ENCODE peak calls at places on chromosomes 2 and 18, in six cellular contexts. K, B, L, C, E and A are unnamed samples.

GRCh38 chr18:54140641-54141040 is 83.8 kb downstream of the MBD2 start:
- DNase-seq in B (peak; percentile 45), E (no peak), L (no peak), C (no peak), K (no peak), A (no peak)

GRCh38 chr2:36502081-36502480 is 95.9 kb downstream of the FEZ2 start:
- DNase-seq in C (no peak), L (no peak), B (no peak), K (no peak), E (no peak), A (no peak)

GRCh38 chr2:128513416-128514283 is 195.0 kb upstream of the HS6ST1 start:
- DNase-seq in K (no peak), E (no peak), C (no peak), L (no peak), B (no peak), A (no peak)

GRCh38 chr2:200373973-200374416 is 67.5 kb downstream of the SPATS2L start:
- DNase-seq in L (no peak), C (no peak), B (no peak), E (peak; percentile 8), K (peak; percentile 66), A (peak; percentile 63)

GRCh38 chr2:234444888-234445287 is 52.0 kb downstream of the ARL4C start:
- DNase-seq in K (no peak), E (no peak), B (peak; percentile 79), L (no peak), C (peak; percentile 57), A (peak; percentile 88)

GRCh38 chr2:99845291-99845690 is 297.1 kb downstream of the AFF3 start:
- DNase-seq in B (no peak), E (no peak), L (no peak), K (no peak), C (no peak), A (no peak)

GRCh38 chr18:36620801-36621200 is 208.0 kb downstream of the TPGS2 start:
- DNase-seq in L (no peak), K (no peak), E (no peak), C (no peak), B (peak; percentile 33), A (no peak)

GRCh38 chr2:188130317-188130716 is 161.4 kb upstream of the GULP1 start:
- DNase-seq in E (no peak), C (no peak), L (no peak), K (no peak), B (no peak), A (no peak)

GRCh38 chr2:218256612-218257350 is 4.0 kb upstream of the GPBAR1 start:
- DNase-seq in B (no peak), L (peak; percentile 26), C (no peak), K (no peak), E (no peak), A (no peak)

GRCh38 chr2:197998702-197999101 is 194.3 kb downstream of the PLCL1 start:
- DNase-seq in C (no peak), E (no peak), B (no peak), L (no peak), K (no peak), A (no peak)